ENCODE peak calls at places on chromosomes 16 and 17, in five cellular contexts. O is foreskin keratinocyte; U is thoracic aorta; Q is Panc1; E is CD8-positive, alpha-beta T cell. W is an unnamed sample.

GRCh38 chr17:32671891-32672290 is 185.1 kb downstream of the CDK5R1 start:
- DNase-seq in E (no peak), Q (no peak), U (no peak), O (no peak), W (peak; percentile 35)

GRCh38 chr16:3964686-3965290 is 84.3 kb upstream of the CREBBP start:
- DNase-seq in E (no peak), O (no peak), U (no peak), Q (no peak), W (peak; percentile 27)

GRCh38 chr16:27980076-27980775 is 83.3 kb downstream of the GSG1L start:
- DNase-seq in Q (no peak), E (no peak), U (no peak), O (no peak), W (no peak)

GRCh38 chr17:8975091-8975707 is 9.7 kb upstream of the PIK3R5 start:
- DNase-seq in O (no peak), E (no peak), U (no peak), Q (no peak), W (no peak)

GRCh38 chr16:10332775-10333174 is 53.1 kb upstream of the ATF7IP2 start:
- DNase-seq in E (no peak), U (no peak), Q (no peak), O (no peak), W (no peak)

GRCh38 chr16:64950731-64951130 is 171.1 kb downstream of the CDH11 start:
- DNase-seq in E (no peak), Q (no peak), O (no peak), U (no peak), W (peak; percentile 69)

GRCh38 chr17:66378296-66378695 is 75.9 kb downstream of the PRKCA start:
- DNase-seq in E (no peak), U (no peak), O (no peak), Q (no peak), W (no peak)

GRCh38 chr17:80069886-80070177 is 31.5 kb upstream of the GAA start:
- DNase-seq in E (no peak), Q (no peak), O (no peak), U (no peak), W (no peak)

GRCh38 chr16:868846-869822 is 68.6 kb upstream of the GNG13 start:
- DNase-seq in E (no peak), O (no peak), Q (no peak), U (no peak), W (peak; percentile 65)

GRCh38 chr16:86176462-86176861 is 277.5 kb downstream of the IRF8 start:
- DNase-seq in Q (no peak), E (no peak), O (no peak), U (no peak), W (no peak)

GRCh38 chr17:12463102-12463501 is 202.6 kb upstream of the MYOCD start:
- DNase-seq in E (no peak), O (no peak), Q (no peak), U (peak; percentile 3), W (no peak)

GRCh38 chr16:67877064-67877463 is 4.2 kb downstream of the EDC4 start:
- DNase-seq in U (no peak), E (no peak), Q (no peak), O (no peak), W (no peak)

GRCh38 chr16:30511509-30511908 is 14.9 kb downstream of the ZNF768 start:
- DNase-seq in O (no peak), U (no peak), E (no peak), Q (no peak), W (no peak)

GRCh38 chr17:77807746-77808441 is 150.6 kb upstream of the TNRC6C start:
- DNase-seq in U (no peak), Q (no peak), E (no peak), O (no peak), W (no peak)

GRCh38 chr17:67218385-67218950 is 26.5 kb downstream of the HELZ start:
- DNase-seq in Q (no peak), E (no peak), O (no peak), U (no peak), W (no peak)

GRCh38 chr16:9954181-9954580 is 228.0 kb downstream of the GRIN2A start:
- DNase-seq in Q (no peak), O (no peak), U (no peak), E (no peak), W (no peak)

GRCh38 chr16:19781196-19781595 is 63.1 kb downstream of the IQCK start:
- DNase-seq in U (no peak), O (no peak), Q (no peak), E (no peak), W (no peak)

GRCh38 chr17:77404812-77405581 is 264.2 kb downstream of the SEC14L1 start:
- DNase-seq in U (no peak), O (no peak), Q (peak; percentile 43), E (peak; percentile 77), W (peak; percentile 75)

GRCh38 chr16:10871157-10871991 is 5.6 kb upstream of the CIITA start:
- DNase-seq in U (no peak), Q (no peak), O (peak; percentile 59), E (no peak), W (peak; percentile 87)

GRCh38 chr17:3512512-3513171 is 36.8 kb downstream of the ASPA start:
- DNase-seq in O (no peak), Q (no peak), E (no peak), U (no peak), W (no peak)

GRCh38 chr16:19718624-19718965 is 524 bp downstream of the IQCK start:
- DNase-seq in E (no peak), U (no peak), Q (no peak), O (no peak), W (no peak)

GRCh38 chr17:9230346-9230745 is 209.0 kb downstream of the NTN1 start:
- DNase-seq in U (no peak), E (no peak), O (no peak), Q (no peak), W (no peak)

GRCh38 chr17:41773190-41773588 is 13.3 kb downstream of the JUP start:
- DNase-seq in Q (no peak), E (no peak), U (no peak), O (peak; percentile 94), W (peak; percentile 90)

GRCh38 chr16:29765167-29766032 is 12.7 kb upstream of the ZG16 start:
- DNase-seq in O (no peak), E (no peak), Q (no peak), U (no peak), W (no peak)

GRCh38 chr16:50368410-50369132 is at the start of gene BRD7:
- DNase-seq in O (no peak), Q (no peak), E (peak; percentile 71), U (no peak), W (peak; percentile 92)

GRCh38 chr17:61387511-61388305 is 11.9 kb upstream of the TBX2 start:
- DNase-seq in E (no peak), U (no peak), O (no peak), Q (no peak), W (no peak)

GRCh38 chr16:84504420-84505248 is at the start of gene MEAK7:
- DNase-seq in Q (peak; percentile 85), O (peak; percentile 91), U (peak; percentile 95), E (peak; percentile 97), W (peak; percentile 98)
- TF ChIP-seq CTCF in Q (no peak), O (peak; percentile 25), U (no peak), E (no peak), W (no peak)

GRCh38 chr16:23838485-23839142 is 2.8 kb downstream of the PRKCB start:
- DNase-seq in U (no peak), Q (no peak), E (no peak), O (no peak), W (no peak)

GRCh38 chr16:23835390-23836077 is at the start of gene PRKCB:
- DNase-seq in E (peak; percentile 87), U (no peak), Q (no peak), O (no peak), W (peak; percentile 87)

GRCh38 chr16:23837553-23838308 is 1.9 kb downstream of the PRKCB start:
- DNase-seq in Q (no peak), E (no peak), O (no peak), U (no peak), W (no peak)

GRCh38 chr16:23836078-23836403 is 258 bp downstream of the PRKCB start:
- DNase-seq in O (no peak), U (no peak), E (no peak), Q (no peak), W (no peak)

GRCh38 chr16:23836404-23837291 is 865 bp downstream of the PRKCB start:
- DNase-seq in O (no peak), Q (no peak), U (no peak), E (peak; percentile 37), W (peak; percentile 90)
- H3K27ac ChIP-seq in O (no peak overlapping the region), Q (no peak overlapping the region), U (no peak overlapping the region), E (peak overlapping the region; percentile 44), W (peak overlapping the region; percentile 90)

DNA sequence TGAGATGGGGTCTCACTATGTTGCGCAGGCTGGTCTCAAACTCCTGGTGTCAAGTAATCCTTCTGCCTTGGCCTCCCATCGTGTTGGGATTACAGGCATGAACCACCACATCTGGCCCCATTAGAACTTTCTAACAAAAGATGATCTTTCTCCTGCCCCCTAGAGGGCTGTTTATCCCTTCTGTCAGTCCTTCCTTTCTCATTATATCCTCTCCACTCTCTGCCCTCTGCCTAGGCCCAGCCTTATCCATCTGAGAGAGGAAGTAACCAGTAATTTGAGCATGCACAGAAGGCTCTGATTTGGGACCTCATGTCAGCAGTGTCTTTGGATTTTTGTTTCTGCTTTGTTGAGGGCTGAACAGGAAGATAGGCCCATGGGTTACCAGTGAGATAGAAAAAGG is 4.4 kb upstream of the DHX40 start:
- DNase-seq in O (no peak), U (no peak), E (no peak), Q (no peak), W (no peak)
- TF ChIP-seq CTCF in O (peak; percentile 51), U (no peak), E (peak; percentile 20), Q (peak; percentile 57), W (no peak)

GRCh38 chr16:55515110-55515509 is 6.2 kb downstream of the LPCAT2 start:
- DNase-seq in O (no peak), Q (no peak), U (no peak), E (no peak), W (no peak)
- H3K27ac ChIP-seq in O (no peak overlapping the region), Q (no peak overlapping the region), U (no peak overlapping the region), E (no peak overlapping the region), W (no peak overlapping the region)

GRCh38 chr16:82061861-82062525 is 26.9 kb downstream of the HSD17B2 start:
- DNase-seq in U (no peak), Q (no peak), E (no peak), O (no peak), W (no peak)
- TF ChIP-seq CTCF in U (no peak), Q (peak; percentile 72), E (no peak), O (peak; percentile 77), W (peak; percentile 22)

DNA sequence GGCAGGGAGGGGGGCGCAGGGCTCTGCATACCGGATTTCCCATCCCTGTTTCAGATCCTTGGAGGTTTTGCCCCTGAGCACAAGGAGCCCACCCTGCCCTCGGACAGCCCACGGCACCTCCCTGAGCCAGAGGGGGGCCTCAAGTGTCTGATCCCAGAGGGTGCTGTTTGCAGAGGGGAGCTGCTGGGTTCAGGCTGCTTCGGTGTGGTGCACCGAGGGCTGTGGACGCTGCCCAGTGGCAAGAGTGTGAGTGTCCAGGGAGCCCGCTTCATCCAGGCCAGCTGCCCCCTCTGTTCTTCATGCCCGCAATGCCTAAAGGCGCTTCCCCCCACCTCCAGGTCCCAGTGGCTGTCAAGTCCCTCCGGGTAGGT is 2.5 kb downstream of the TNK1 start:
- DNase-seq in U (no peak), Q (no peak), E (no peak), O (no peak), W (no peak)
- H3K27ac ChIP-seq in U (no peak overlapping the region), Q (no peak overlapping the region), E (peak overlapping the region; percentile 92), O (no peak overlapping the region), W (no peak overlapping the region)

GRCh38 chr17:50323060-50323459 is 22.9 kb upstream of the XYLT2 start:
- DNase-seq in U (no peak), Q (no peak), O (no peak), E (no peak), W (no peak)
- TF ChIP-seq CTCF in U (no peak), Q (no peak), O (no peak), E (no peak), W (no peak)

W was measured in left lung.